ENCODE peak calls at places on chromosomes 13 and 19, in five cellular contexts. D is ELF-1; J is cardiac fibroblast; Q is CD8-positive, alpha-beta memory T cell; U is pons. E is an unnamed sample.
A peak's percentile ranks its signal among the peaks of the same experiment; 100 is the strongest.

GRCh38 chr19:42553292-42554045 is 25.2 kb upstream of the CEACAM1 start:
- DNase-seq in D (no peak), Q (no peak), J (peak; percentile 78), U (peak; percentile 44), E (no peak)

GRCh38 chr13:26601669-26602068 is 44.2 kb downstream of the WASF3 start:
- DNase-seq in U (peak; percentile 15), J (peak; percentile 65), Q (no peak), D (no peak), E (peak; percentile 3)

GRCh38 chr19:46678110-46678732 is 17.2 kb upstream of the DACT3 start:
- DNase-seq in J (no peak), D (peak; percentile 82), U (no peak), Q (peak; percentile 66), E (no peak)

GRCh38 chr19:50203281-50204080 is at the start of gene MYH14:
- DNase-seq in D (peak; percentile 94), Q (no peak), U (peak; percentile 96), J (peak; percentile 30), E (no peak)

GRCh38 chr13:98307744-98308524 is 130.9 kb upstream of the RNF113B start:
- DNase-seq in J (peak; percentile 41), U (no peak), D (no peak), Q (no peak), E (no peak)

GRCh38 chr13:40639226-40639681 is 27.2 kb downstream of the FOXO1 start:
- DNase-seq in D (peak; percentile 72), Q (no peak), U (peak; percentile 38), J (peak; percentile 67), E (no peak)

GRCh38 chr13:49116873-49117272 is 103.3 kb upstream of the MLNR start:
- DNase-seq in D (no peak), U (no peak), Q (no peak), J (no peak), E (no peak)

GRCh38 chr19:728011-728410 is 19.3 kb downstream of the PALM start:
- DNase-seq in U (no peak), Q (no peak), D (no peak), J (peak; percentile 60), E (no peak)

GRCh38 chr19:16342002-16342715 is 17.5 kb downstream of the KLF2 start:
- DNase-seq in D (peak; percentile 41), Q (peak; percentile 67), J (no peak), U (peak; percentile 81), E (no peak)

GRCh38 chr13:89267734-89268133 is 1596.6 kb downstream of the SLITRK5 start:
- DNase-seq in U (no peak), D (no peak), J (no peak), Q (no peak), E (no peak)

GRCh38 chr13:110070511-110071120 is 236.3 kb downstream of the COL4A1 start:
- DNase-seq in J (peak; percentile 86), D (no peak), Q (no peak), U (no peak), E (no peak)

GRCh38 chr19:17107546-17108452 is 32.2 kb downstream of the MYO9B start:
- DNase-seq in D (peak; percentile 79), Q (no peak), J (peak; percentile 99), U (peak; percentile 53), E (no peak)

GRCh38 chr13:43153436-43154082 is 130.2 kb downstream of the DNAJC15 start:
- DNase-seq in U (no peak), D (peak; percentile 82), J (peak; percentile 85), Q (no peak), E (no peak)

GRCh38 chr13:40318366-40318765 is 348.1 kb downstream of the FOXO1 start:
- DNase-seq in D (no peak), U (peak; percentile 21), J (peak; percentile 22), Q (no peak), E (no peak)

GRCh38 chr19:3132971-3133792 is 2.7 kb upstream of the GNA15 start:
- DNase-seq in J (peak; percentile 37), D (no peak), U (peak; percentile 63), Q (peak; percentile 84), E (no peak)

GRCh38 chr13:40333238-40333637 is 333.2 kb downstream of the FOXO1 start:
- DNase-seq in U (no peak), D (no peak), Q (no peak), J (no peak), E (no peak)

GRCh38 chr19:12769689-12770088 is 5.7 kb downstream of the HOOK2 start:
- DNase-seq in D (peak; percentile 83), Q (peak; percentile 72), J (no peak), U (no peak), E (peak; percentile 65)

GRCh38 chr13:25876256-25876655 is 175.6 kb downstream of the SHISA2 start:
- DNase-seq in D (no peak), Q (no peak), J (no peak), U (no peak), E (no peak)

GRCh38 chr13:114143806-114144605 is 11.6 kb upstream of the RASA3 start:
- DNase-seq in Q (peak; percentile 62), J (no peak), D (peak; percentile 76), U (no peak), E (peak; percentile 83)

GRCh38 chr19:3586124-3586626 is 897 bp downstream of the GIPC3 start:
- DNase-seq in J (no peak), Q (no peak), D (peak; percentile 47), U (no peak), E (no peak)

GRCh38 chr13:109100705-109101104 is 471.3 kb downstream of the MYO16 start:
- DNase-seq in D (no peak), U (no peak), Q (no peak), J (no peak), E (no peak)

GRCh38 chr19:44371815-44372480 is 15.5 kb upstream of the ZNF112 start:
- DNase-seq in U (no peak), Q (no peak), J (no peak), D (no peak), E (no peak)

GRCh38 chr19:2978467-2978767 is 1.1 kb downstream of the TLE6 start:
- DNase-seq in Q (no peak), D (no peak), J (peak; percentile 12), U (no peak), E (no peak)

GRCh38 chr19:5534787-5535586 is 32.8 kb downstream of the TINCR start:
- DNase-seq in U (no peak), J (peak; percentile 32), D (peak; percentile 73), Q (no peak), E (no peak)

GRCh38 chr19:13396256-13397080 is 109.8 kb downstream of the CACNA1A start:
- DNase-seq in J (peak; percentile 87), U (peak; percentile 48), Q (no peak), D (peak; percentile 82), E (peak; percentile 3)

GRCh38 chr19:46111376-46111775 is 13.1 kb downstream of the IGFL3 start:
- DNase-seq in J (no peak), U (no peak), Q (no peak), D (no peak), E (no peak)

GRCh38 chr19:2040647-2041435 is 10.2 kb downstream of the MKNK2 start:
- DNase-seq in D (no peak), U (no peak), Q (no peak), J (no peak), E (no peak)

GRCh38 chr13:45393941-45394570 is 24.1 kb downstream of the SLC25A30 start:
- DNase-seq in D (peak; percentile 60), U (peak; percentile 43), J (peak; percentile 63), Q (no peak), E (peak; percentile 57)